ENCODE peak calls at places on chromosomes 5 and 9, in ten cellular contexts. Q is tibial nerve; Z is transverse colon; D is ovary; C is HCT116; S is uterus; M is heart right ventricle; L is CD8-positive, alpha-beta memory T cell; U is hepatocyte; X is psoas muscle. A is an unnamed sample.

GRCh38 chr5:132607133-132607532 is 50.4 kb downstream of the RAD50 start:
- DNase-seq in Q (no peak), Z (no peak), D (no peak), C (no peak), S (no peak), M (no peak), L (no peak), U (no peak), X (no peak), A (no peak)

GRCh38 chr5:109986726-109987125 is 297.0 kb downstream of the MAN2A1 start:
- DNase-seq in Q (no peak), Z (no peak), D (no peak), C (no peak), S (no peak), M (no peak), L (no peak), U (no peak), X (no peak), A (no peak)

GRCh38 chr5:150075806-150076205 is 10.5 kb downstream of the CSF1R start:
- DNase-seq in Q (no peak), Z (no peak), D (no peak), C (no peak), S (peak; percentile 2), M (no peak), L (no peak), U (no peak), X (peak; percentile 32), A (no peak)

GRCh38 chr5:95730011-95730700 is 980 bp upstream of the RHOBTB3 start:
- DNase-seq in Q (no peak), Z (no peak), D (no peak), C (no peak), S (no peak), M (no peak), L (no peak), U (no peak), X (no peak), A (no peak)

GRCh38 chr5:89597878-89598277 is 714.9 kb upstream of the MEF2C start:
- DNase-seq in Q (no peak), Z (no peak), D (no peak), C (no peak), S (no peak), M (no peak), L (no peak), U (no peak), X (no peak), A (no peak)

GRCh38 chr9:34253460-34253837 is 74.6 kb downstream of the UBAP1 start:
- DNase-seq in Q (no peak), Z (no peak), D (peak; percentile 47), C (no peak), S (no peak), M (peak; percentile 79), L (no peak), U (peak; percentile 24), X (no peak), A (no peak)

GRCh38 chr9:121317737-121318630 is 50.0 kb downstream of the GSN start:
- DNase-seq in Q (no peak), Z (no peak), D (peak; percentile 82), C (no peak), S (peak; percentile 15), M (peak; percentile 40), L (no peak), U (no peak), X (no peak), A (peak; percentile 24)

GRCh38 chr5:159104058-159104651 is 4.4 kb upstream of the EBF1 start:
- DNase-seq in Q (no peak), Z (no peak), D (peak; percentile 63), C (no peak), S (peak; percentile 47), M (peak; percentile 56), L (no peak), U (peak; percentile 64), X (peak; percentile 59), A (no peak)

DNA sequence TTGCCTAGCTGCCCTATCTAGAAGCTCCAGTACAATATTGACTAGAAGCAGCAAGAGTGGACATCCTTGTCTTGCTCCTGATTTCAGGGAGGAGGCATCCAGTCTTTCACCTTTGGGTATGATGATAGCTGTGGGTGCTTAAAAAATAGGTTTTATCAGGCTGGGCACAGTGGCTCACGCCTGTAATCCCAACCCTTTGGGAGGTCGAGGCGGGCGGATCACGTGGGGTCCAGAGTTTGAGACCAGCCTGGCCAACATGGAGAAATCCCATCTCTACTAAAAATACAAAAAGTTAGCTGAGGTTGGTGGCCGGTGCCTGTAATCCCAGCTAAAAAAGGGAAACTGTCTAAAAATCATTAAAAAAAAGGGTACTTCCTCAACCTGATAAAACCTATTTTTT is 2.0 kb upstream of the CAMSAP1 start:
- DNase-seq in Q (no peak), Z (no peak), D (peak; percentile 19), C (no peak), S (no peak), M (no peak), L (no peak), U (no peak), X (no peak), A (no peak)
- H3K27ac ChIP-seq in Q (no peak overlapping the region), Z (no peak overlapping the region), D (no peak overlapping the region), C (no peak overlapping the region), S (no peak overlapping the region), M (no peak overlapping the region), L (no peak overlapping the region), U (no peak overlapping the region), X (peak overlapping the region; percentile 94), A (no peak overlapping the region)

GRCh38 chr5:131381792-131382191 is 117.9 kb downstream of the CDC42SE2 start:
- DNase-seq in Q (no peak), Z (peak; percentile 26), D (no peak), C (no peak), S (no peak), M (no peak), L (no peak), U (no peak), X (no peak), A (no peak)

GRCh38 chr5:131384181-131384580 is 120.3 kb downstream of the CDC42SE2 start:
- DNase-seq in Q (no peak), Z (no peak), D (no peak), C (no peak), S (no peak), M (no peak), L (no peak), U (no peak), X (no peak), A (no peak)

GRCh38 chr5:131384616-131385214 is 120.9 kb downstream of the CDC42SE2 start:
- DNase-seq in Q (no peak), Z (no peak), D (no peak), C (no peak), S (no peak), M (no peak), L (no peak), U (no peak), X (no peak), A (no peak)

GRCh38 chr5:131381011-131381410 is 117.2 kb downstream of the CDC42SE2 start:
- DNase-seq in Q (no peak), Z (no peak), D (no peak), C (no peak), S (no peak), M (no peak), L (no peak), U (no peak), X (no peak), A (no peak)

GRCh38 chr5:131382407-131383395 is 118.8 kb downstream of the CDC42SE2 start:
- DNase-seq in Q (no peak), Z (no peak), D (no peak), C (peak; percentile 50), S (no peak), M (no peak), L (peak; percentile 79), U (peak; percentile 59), X (no peak), A (no peak)
- H3K27ac ChIP-seq in Q (no peak overlapping the region), Z (peak overlapping the region; percentile 27), D (no peak overlapping the region), C (no peak overlapping the region), S (no peak overlapping the region), M (no peak overlapping the region), L (peak overlapping the region; percentile 29), U (no peak overlapping the region), X (no peak overlapping the region), A (peak overlapping the region; percentile 46)

DNA sequence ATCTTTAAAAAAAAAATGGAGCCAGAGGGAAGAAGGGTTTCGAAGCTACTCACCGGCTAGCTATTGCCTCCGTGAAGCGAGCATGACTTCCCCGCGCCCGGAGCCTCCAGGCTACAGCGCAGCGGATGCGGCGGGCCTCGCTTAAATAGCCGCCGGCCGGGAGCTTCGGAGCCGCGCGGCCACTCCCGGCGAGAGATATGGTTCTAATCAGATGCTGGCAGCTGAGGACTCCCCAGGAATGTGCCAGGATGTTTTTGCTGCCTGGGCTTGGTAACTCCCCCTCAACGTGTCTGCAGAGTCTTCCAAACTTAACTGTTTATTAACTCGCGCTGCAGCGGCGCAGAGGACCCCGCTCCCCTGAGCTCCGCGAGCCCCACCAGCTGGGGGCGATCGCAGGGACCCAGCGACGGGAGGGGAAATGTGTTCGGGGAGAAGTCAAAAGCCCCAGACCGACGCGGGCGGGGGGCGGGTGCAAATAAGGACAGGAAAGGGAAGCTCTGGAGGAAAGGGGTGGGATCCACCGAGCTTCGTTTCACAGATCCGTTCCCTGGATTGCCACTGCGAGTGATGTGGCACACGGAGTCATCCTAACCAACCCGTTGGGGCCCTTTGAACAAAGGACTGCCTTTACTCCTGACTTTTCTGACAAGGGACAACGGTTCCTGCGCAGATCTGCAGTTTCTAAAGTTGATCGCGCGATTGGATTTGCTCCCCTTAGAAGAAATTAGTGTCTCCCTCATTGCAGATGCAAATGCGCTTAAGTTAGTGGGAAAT is at the start of gene DAB2:
- DNase-seq in Q (peak; percentile 76), Z (peak; percentile 78), D (peak; percentile 86), C (peak; percentile 69), S (peak; percentile 80), M (peak; percentile 90), L (peak; percentile 23), U (peak; percentile 90), X (peak; percentile 90), A (peak; percentile 65)
- H3K27ac ChIP-seq in Q (peak within 1 kb of the TSS; percentile 21), Z (peak within 1 kb of the TSS; percentile 89), D (peak within 1 kb of the TSS; percentile 74), C (peak within 1 kb of the TSS; percentile 31), S (peak within 1 kb of the TSS; percentile 84), M (peak within 1 kb of the TSS; percentile 85), L (no peak within 1 kb of the TSS), U (peak within 1 kb of the TSS; percentile 89), X (peak within 1 kb of the TSS; percentile 63), A (peak within 1 kb of the TSS; percentile 24)

GRCh38 chr9:137614631-137615386 is 4.0 kb upstream of the EHMT1 start:
- DNase-seq in Q (no peak), Z (no peak), D (no peak), C (no peak), S (no peak), M (no peak), L (no peak), U (no peak), X (no peak), A (no peak)

GRCh38 chr9:137613259-137613658 is 5.5 kb upstream of the EHMT1 start:
- DNase-seq in Q (no peak), Z (no peak), D (no peak), C (no peak), S (no peak), M (no peak), L (no peak), U (no peak), X (no peak), A (no peak)

GRCh38 chr9:137612741-137613142 is 6.1 kb upstream of the EHMT1 start:
- DNase-seq in Q (no peak), Z (no peak), D (no peak), C (no peak), S (no peak), M (no peak), L (no peak), U (no peak), X (no peak), A (no peak)

GRCh38 chr9:137615387-137615871 is 3.4 kb upstream of the EHMT1 start:
- DNase-seq in Q (no peak), Z (no peak), D (no peak), C (no peak), S (no peak), M (no peak), L (no peak), U (no peak), X (no peak), A (no peak)

GRCh38 chr9:137613738-137614523 is 4.9 kb upstream of the EHMT1 start:
- DNase-seq in Q (no peak), Z (no peak), D (no peak), C (no peak), S (no peak), M (no peak), L (no peak), U (no peak), X (no peak), A (no peak)
- H3K27ac ChIP-seq in Q (no peak overlapping the region), Z (peak overlapping the region; percentile 92), D (no peak overlapping the region), C (peak overlapping the region; percentile 99), S (no peak overlapping the region), M (no peak overlapping the region), L (no peak overlapping the region), U (peak overlapping the region; percentile 100), X (no peak overlapping the region), A (no peak overlapping the region)

A was measured in caudate nucleus.